ENCODE peak calls at places on chromosomes 7 and 10, in nine cellular contexts. One of them, this sample, is unnamed.

GRCh38 chr7:105838273-105839141 is 37.9 kb downstream of the ATXN7L1 start:
- DNase-seq in HEK293T: no peak
- DNase-seq in left lung: peak; percentile 49
- DNase-seq in T-helper 9 cell: no peak
- DNase-seq in GM18507: no peak
- DNase-seq in progenitor cell of endocrine pancreas: no peak
- DNase-seq in breast epithelium: peak; percentile 49
- DNase-seq in SW 1271: no peak
- DNase-seq in aorta: no peak
- DNase-seq in this sample: peak; percentile 68

GRCh38 chr7:38327597-38327996 is 54.2 kb upstream of the TARP start:
- DNase-seq in HEK293T: no peak
- DNase-seq in left lung: no peak
- DNase-seq in T-helper 9 cell: no peak
- DNase-seq in GM18507: no peak
- DNase-seq in progenitor cell of endocrine pancreas: no peak
- DNase-seq in breast epithelium: no peak
- DNase-seq in SW 1271: no peak
- DNase-seq in aorta: no peak
- DNase-seq in this sample: no peak

GRCh38 chr10:6518791-6519430 is 61.2 kb downstream of the PRKCQ start:
- DNase-seq in HEK293T: no peak
- DNase-seq in left lung: no peak
- DNase-seq in T-helper 9 cell: no peak
- DNase-seq in GM18507: no peak
- DNase-seq in progenitor cell of endocrine pancreas: no peak
- DNase-seq in breast epithelium: no peak
- DNase-seq in SW 1271: no peak
- DNase-seq in aorta: no peak
- DNase-seq in this sample: no peak

GRCh38 chr7:11343818-11344413 is 370.2 kb downstream of the PHF14 start:
- DNase-seq in HEK293T: peak; percentile 25
- DNase-seq in left lung: no peak
- DNase-seq in T-helper 9 cell: no peak
- DNase-seq in GM18507: no peak
- DNase-seq in progenitor cell of endocrine pancreas: no peak
- DNase-seq in breast epithelium: no peak
- DNase-seq in SW 1271: peak; percentile 55
- DNase-seq in aorta: no peak
- DNase-seq in this sample: no peak

GRCh38 chr7:80967536-80968297 is 48.9 kb upstream of the SEMA3C start:
- DNase-seq in HEK293T: peak; percentile 19
- DNase-seq in left lung: no peak
- DNase-seq in T-helper 9 cell: no peak
- DNase-seq in GM18507: no peak
- DNase-seq in progenitor cell of endocrine pancreas: no peak
- DNase-seq in breast epithelium: no peak
- DNase-seq in SW 1271: no peak
- DNase-seq in aorta: no peak
- DNase-seq in this sample: no peak

GRCh38 chr7:104982308-104982755 is 31.7 kb upstream of the KMT2E start:
- DNase-seq in HEK293T: peak; percentile 25
- DNase-seq in left lung: no peak
- DNase-seq in T-helper 9 cell: no peak
- DNase-seq in GM18507: no peak
- DNase-seq in progenitor cell of endocrine pancreas: no peak
- DNase-seq in breast epithelium: no peak
- DNase-seq in SW 1271: no peak
- DNase-seq in aorta: no peak
- DNase-seq in this sample: no peak

GRCh38 chr10:96512524-96512991 is 1.2 kb downstream of the TLL2 start:
- DNase-seq in HEK293T: peak; percentile 32
- DNase-seq in left lung: no peak
- DNase-seq in T-helper 9 cell: no peak
- DNase-seq in GM18507: no peak
- DNase-seq in progenitor cell of endocrine pancreas: peak; percentile 28
- DNase-seq in breast epithelium: no peak
- DNase-seq in SW 1271: no peak
- DNase-seq in aorta: no peak
- DNase-seq in this sample: peak; percentile 20

GRCh38 chr7:107661865-107662379 is 1.3 kb downstream of the SLC26A4 start:
- DNase-seq in HEK293T: no peak
- DNase-seq in left lung: no peak
- DNase-seq in T-helper 9 cell: no peak
- DNase-seq in GM18507: no peak
- DNase-seq in progenitor cell of endocrine pancreas: no peak
- DNase-seq in breast epithelium: no peak
- DNase-seq in SW 1271: no peak
- DNase-seq in aorta: no peak
- DNase-seq in this sample: no peak

GRCh38 chr10:53140516-53140915 is 367.9 kb upstream of the MBL2 start:
- DNase-seq in HEK293T: no peak
- DNase-seq in left lung: no peak
- DNase-seq in T-helper 9 cell: no peak
- DNase-seq in GM18507: no peak
- DNase-seq in progenitor cell of endocrine pancreas: no peak
- DNase-seq in breast epithelium: no peak
- DNase-seq in SW 1271: no peak
- DNase-seq in aorta: no peak
- DNase-seq in this sample: no peak

GRCh38 chr7:8310876-8311275 is 48.9 kb upstream of the ICA1 start:
- DNase-seq in HEK293T: no peak
- DNase-seq in left lung: no peak
- DNase-seq in T-helper 9 cell: no peak
- DNase-seq in GM18507: no peak
- DNase-seq in progenitor cell of endocrine pancreas: no peak
- DNase-seq in breast epithelium: no peak
- DNase-seq in SW 1271: no peak
- DNase-seq in aorta: no peak
- DNase-seq in this sample: no peak

GRCh38 chr10:97607076-97607635 is 17.6 kb downstream of the C10orf62 start:
- DNase-seq in HEK293T: no peak
- DNase-seq in left lung: no peak
- DNase-seq in T-helper 9 cell: no peak
- DNase-seq in GM18507: no peak
- DNase-seq in progenitor cell of endocrine pancreas: no peak
- DNase-seq in breast epithelium: no peak
- DNase-seq in SW 1271: no peak
- DNase-seq in aorta: no peak
- DNase-seq in this sample: no peak

GRCh38 chr7:80533287-80533686 is 21.4 kb upstream of the GNAT3 start:
- DNase-seq in HEK293T: no peak
- DNase-seq in left lung: no peak
- DNase-seq in T-helper 9 cell: no peak
- DNase-seq in GM18507: no peak
- DNase-seq in progenitor cell of endocrine pancreas: no peak
- DNase-seq in breast epithelium: no peak
- DNase-seq in SW 1271: no peak
- DNase-seq in aorta: no peak
- DNase-seq in this sample: no peak

GRCh38 chr7:135800560-135800959 is 51.9 kb upstream of the FAM180A start:
- DNase-seq in HEK293T: peak; percentile 35
- DNase-seq in left lung: no peak
- DNase-seq in T-helper 9 cell: no peak
- DNase-seq in GM18507: no peak
- DNase-seq in progenitor cell of endocrine pancreas: no peak
- DNase-seq in breast epithelium: no peak
- DNase-seq in SW 1271: no peak
- DNase-seq in aorta: peak; percentile 78
- DNase-seq in this sample: no peak

GRCh38 chr7:138004046-138004445 is 2.2 kb upstream of the CREB3L2 start:
- DNase-seq in HEK293T: no peak
- DNase-seq in left lung: no peak
- DNase-seq in T-helper 9 cell: no peak
- DNase-seq in GM18507: no peak
- DNase-seq in progenitor cell of endocrine pancreas: no peak
- DNase-seq in breast epithelium: no peak
- DNase-seq in SW 1271: no peak
- DNase-seq in aorta: no peak
- DNase-seq in this sample: no peak

GRCh38 chr7:99953649-99954048 is 22.2 kb downstream of the AZGP1 start:
- DNase-seq in HEK293T: no peak
- DNase-seq in left lung: peak; percentile 69
- DNase-seq in T-helper 9 cell: no peak
- DNase-seq in GM18507: no peak
- DNase-seq in progenitor cell of endocrine pancreas: no peak
- DNase-seq in breast epithelium: peak; percentile 96
- DNase-seq in SW 1271: no peak
- DNase-seq in aorta: no peak
- DNase-seq in this sample: no peak

GRCh38 chr7:129144834-129145668 is 544 bp downstream of the TSPAN33 start:
- DNase-seq in HEK293T: no peak
- DNase-seq in left lung: no peak
- DNase-seq in T-helper 9 cell: peak; percentile 26
- DNase-seq in GM18507: no peak
- DNase-seq in progenitor cell of endocrine pancreas: no peak
- DNase-seq in breast epithelium: no peak
- DNase-seq in SW 1271: no peak
- DNase-seq in aorta: no peak
- DNase-seq in this sample: no peak

GRCh38 chr7:156783864-156784263 is 109.1 kb downstream of the LMBR1 start:
- DNase-seq in HEK293T: no peak
- DNase-seq in left lung: no peak
- DNase-seq in T-helper 9 cell: no peak
- DNase-seq in GM18507: no peak
- DNase-seq in progenitor cell of endocrine pancreas: no peak
- DNase-seq in breast epithelium: no peak
- DNase-seq in SW 1271: no peak
- DNase-seq in aorta: no peak
- DNase-seq in this sample: no peak

GRCh38 chr10:35236739-35237138 is 99.6 kb upstream of the CCNY start:
- DNase-seq in HEK293T: no peak
- DNase-seq in left lung: no peak
- DNase-seq in T-helper 9 cell: no peak
- DNase-seq in GM18507: no peak
- DNase-seq in progenitor cell of endocrine pancreas: no peak
- DNase-seq in breast epithelium: no peak
- DNase-seq in SW 1271: no peak
- DNase-seq in aorta: no peak
- DNase-seq in this sample: no peak

GRCh38 chr7:45596665-45597095 is 22.5 kb downstream of the ADCY1 start:
- DNase-seq in HEK293T: no peak
- DNase-seq in left lung: peak; percentile 27
- DNase-seq in T-helper 9 cell: no peak
- DNase-seq in GM18507: no peak
- DNase-seq in progenitor cell of endocrine pancreas: no peak
- DNase-seq in breast epithelium: no peak
- DNase-seq in SW 1271: no peak
- DNase-seq in aorta: peak; percentile 49
- DNase-seq in this sample: no peak

GRCh38 chr7:22318376-22318775 is 38.6 kb downstream of the RAPGEF5 start:
- DNase-seq in HEK293T: no peak
- DNase-seq in left lung: no peak
- DNase-seq in T-helper 9 cell: no peak
- DNase-seq in GM18507: no peak
- DNase-seq in progenitor cell of endocrine pancreas: no peak
- DNase-seq in breast epithelium: no peak
- DNase-seq in SW 1271: no peak
- DNase-seq in aorta: peak; percentile 28
- DNase-seq in this sample: no peak

This sample was measured in BE2C.